ENCODE peak calls at places on chromosomes 5 and 9, in nine cellular contexts. One of them, this sample, is unnamed.

GRCh38 chr5:132182366-132183040 is 45.1 kb downstream of the P4HA2 start:
- DNase-seq in left ventricle myocardium inferior: no peak
- DNase-seq in NCI-H187: no peak
- DNase-seq in SJSA1: no peak
- DNase-seq in GM12891: no peak
- DNase-seq in activated CD4-positive, alpha-beta T cell treated with anti-CD3 and anti-CD28 coated beads, Interleukin-2, amount 50 U/mL, for 1 hour: no peak
- DNase-seq in M059J: no peak
- DNase-seq in stimulated activated CD4-positive, alpha-beta T cell treated with anti-CD3 and anti-CD28 coated beads, Interleukin-4, amount 100 ng/mL, for 1 hour: no peak
- DNase-seq in NCI-H510A treated with DMSO at 0.1 percent for 48 hours: no peak
- DNase-seq in this sample: no peak

GRCh38 chr5:159343295-159344094 is 13.2 kb upstream of the IL12B start:
- DNase-seq in left ventricle myocardium inferior: no peak
- DNase-seq in NCI-H187: no peak
- DNase-seq in SJSA1: no peak
- DNase-seq in GM12891: no peak
- DNase-seq in activated CD4-positive, alpha-beta T cell treated with anti-CD3 and anti-CD28 coated beads, Interleukin-2, amount 50 U/mL, for 1 hour: no peak
- DNase-seq in M059J: no peak
- DNase-seq in stimulated activated CD4-positive, alpha-beta T cell treated with anti-CD3 and anti-CD28 coated beads, Interleukin-4, amount 100 ng/mL, for 1 hour: no peak
- DNase-seq in NCI-H510A treated with DMSO at 0.1 percent for 48 hours: no peak
- DNase-seq in this sample: no peak

GRCh38 chr9:10268500-10269485 is 344.0 kb downstream of the PTPRD start:
- DNase-seq in left ventricle myocardium inferior: no peak
- DNase-seq in NCI-H187: peak
- DNase-seq in SJSA1: no peak
- DNase-seq in GM12891: peak
- DNase-seq in activated CD4-positive, alpha-beta T cell treated with anti-CD3 and anti-CD28 coated beads, Interleukin-2, amount 50 U/mL, for 1 hour: no peak
- DNase-seq in M059J: no peak
- DNase-seq in stimulated activated CD4-positive, alpha-beta T cell treated with anti-CD3 and anti-CD28 coated beads, Interleukin-4, amount 100 ng/mL, for 1 hour: no peak
- DNase-seq in NCI-H510A treated with DMSO at 0.1 percent for 48 hours: peak
- DNase-seq in this sample: peak

GRCh38 chr9:131096490-131097258 is at the start of gene AIF1L:
- DNase-seq in left ventricle myocardium inferior: no peak
- DNase-seq in NCI-H187: peak
- DNase-seq in SJSA1: no peak
- DNase-seq in GM12891: peak
- DNase-seq in activated CD4-positive, alpha-beta T cell treated with anti-CD3 and anti-CD28 coated beads, Interleukin-2, amount 50 U/mL, for 1 hour: no peak
- DNase-seq in M059J: peak
- DNase-seq in stimulated activated CD4-positive, alpha-beta T cell treated with anti-CD3 and anti-CD28 coated beads, Interleukin-4, amount 100 ng/mL, for 1 hour: peak
- DNase-seq in NCI-H510A treated with DMSO at 0.1 percent for 48 hours: peak
- DNase-seq in this sample: no peak

GRCh38 chr5:133052317-133053175 is 733 bp downstream of the HSPA4 start:
- DNase-seq in left ventricle myocardium inferior: peak
- DNase-seq in NCI-H187: no peak
- DNase-seq in SJSA1: peak
- DNase-seq in GM12891: peak
- DNase-seq in activated CD4-positive, alpha-beta T cell treated with anti-CD3 and anti-CD28 coated beads, Interleukin-2, amount 50 U/mL, for 1 hour: peak
- DNase-seq in M059J: peak
- DNase-seq in stimulated activated CD4-positive, alpha-beta T cell treated with anti-CD3 and anti-CD28 coated beads, Interleukin-4, amount 100 ng/mL, for 1 hour: peak
- DNase-seq in NCI-H510A treated with DMSO at 0.1 percent for 48 hours: peak
- DNase-seq in this sample: peak

GRCh38 chr9:108259917-108260675 is 595.7 kb downstream of the ACTL7B start:
- DNase-seq in left ventricle myocardium inferior: no peak
- DNase-seq in NCI-H187: no peak
- DNase-seq in SJSA1: no peak
- DNase-seq in GM12891: no peak
- DNase-seq in activated CD4-positive, alpha-beta T cell treated with anti-CD3 and anti-CD28 coated beads, Interleukin-2, amount 50 U/mL, for 1 hour: no peak
- DNase-seq in M059J: peak
- DNase-seq in stimulated activated CD4-positive, alpha-beta T cell treated with anti-CD3 and anti-CD28 coated beads, Interleukin-4, amount 100 ng/mL, for 1 hour: no peak
- DNase-seq in NCI-H510A treated with DMSO at 0.1 percent for 48 hours: no peak
- DNase-seq in this sample: no peak

GRCh38 chr9:34809504-34810186 is 99.7 kb upstream of the CCL21 start:
- DNase-seq in left ventricle myocardium inferior: no peak
- DNase-seq in NCI-H187: no peak
- DNase-seq in SJSA1: no peak
- DNase-seq in GM12891: no peak
- DNase-seq in activated CD4-positive, alpha-beta T cell treated with anti-CD3 and anti-CD28 coated beads, Interleukin-2, amount 50 U/mL, for 1 hour: no peak
- DNase-seq in M059J: no peak
- DNase-seq in stimulated activated CD4-positive, alpha-beta T cell treated with anti-CD3 and anti-CD28 coated beads, Interleukin-4, amount 100 ng/mL, for 1 hour: no peak
- DNase-seq in NCI-H510A treated with DMSO at 0.1 percent for 48 hours: no peak
- DNase-seq in this sample: no peak

GRCh38 chr9:99352786-99353185 is 130.7 kb downstream of the SEC61B start:
- DNase-seq in left ventricle myocardium inferior: no peak
- DNase-seq in NCI-H187: no peak
- DNase-seq in SJSA1: no peak
- DNase-seq in GM12891: no peak
- DNase-seq in activated CD4-positive, alpha-beta T cell treated with anti-CD3 and anti-CD28 coated beads, Interleukin-2, amount 50 U/mL, for 1 hour: no peak
- DNase-seq in M059J: no peak
- DNase-seq in stimulated activated CD4-positive, alpha-beta T cell treated with anti-CD3 and anti-CD28 coated beads, Interleukin-4, amount 100 ng/mL, for 1 hour: no peak
- DNase-seq in NCI-H510A treated with DMSO at 0.1 percent for 48 hours: no peak
- DNase-seq in this sample: no peak

GRCh38 chr9:72526901-72527800 is 5.7 kb downstream of the TMC1 start:
- DNase-seq in left ventricle myocardium inferior: peak
- DNase-seq in NCI-H187: no peak
- DNase-seq in SJSA1: peak
- DNase-seq in GM12891: no peak
- DNase-seq in activated CD4-positive, alpha-beta T cell treated with anti-CD3 and anti-CD28 coated beads, Interleukin-2, amount 50 U/mL, for 1 hour: peak
- DNase-seq in M059J: peak
- DNase-seq in stimulated activated CD4-positive, alpha-beta T cell treated with anti-CD3 and anti-CD28 coated beads, Interleukin-4, amount 100 ng/mL, for 1 hour: peak
- DNase-seq in NCI-H510A treated with DMSO at 0.1 percent for 48 hours: peak
- DNase-seq in this sample: peak

GRCh38 chr5:96004087-96004486 is 42.4 kb upstream of the ELL2 start:
- DNase-seq in left ventricle myocardium inferior: no peak
- DNase-seq in NCI-H187: no peak
- DNase-seq in SJSA1: no peak
- DNase-seq in GM12891: no peak
- DNase-seq in activated CD4-positive, alpha-beta T cell treated with anti-CD3 and anti-CD28 coated beads, Interleukin-2, amount 50 U/mL, for 1 hour: no peak
- DNase-seq in M059J: peak
- DNase-seq in stimulated activated CD4-positive, alpha-beta T cell treated with anti-CD3 and anti-CD28 coated beads, Interleukin-4, amount 100 ng/mL, for 1 hour: no peak
- DNase-seq in NCI-H510A treated with DMSO at 0.1 percent for 48 hours: no peak
- DNase-seq in this sample: no peak

GRCh38 chr5:150278046-150278760 is 11.4 kb downstream of the CAMK2A start:
- DNase-seq in left ventricle myocardium inferior: no peak
- DNase-seq in NCI-H187: no peak
- DNase-seq in SJSA1: no peak
- DNase-seq in GM12891: no peak
- DNase-seq in activated CD4-positive, alpha-beta T cell treated with anti-CD3 and anti-CD28 coated beads, Interleukin-2, amount 50 U/mL, for 1 hour: no peak
- DNase-seq in M059J: peak
- DNase-seq in stimulated activated CD4-positive, alpha-beta T cell treated with anti-CD3 and anti-CD28 coated beads, Interleukin-4, amount 100 ng/mL, for 1 hour: no peak
- DNase-seq in NCI-H510A treated with DMSO at 0.1 percent for 48 hours: no peak
- DNase-seq in this sample: no peak

GRCh38 chr5:92800360-92800759 is 780.7 kb downstream of the NR2F1-AS1 start:
- DNase-seq in left ventricle myocardium inferior: no peak
- DNase-seq in NCI-H187: no peak
- DNase-seq in SJSA1: no peak
- DNase-seq in GM12891: no peak
- DNase-seq in activated CD4-positive, alpha-beta T cell treated with anti-CD3 and anti-CD28 coated beads, Interleukin-2, amount 50 U/mL, for 1 hour: no peak
- DNase-seq in M059J: peak
- DNase-seq in stimulated activated CD4-positive, alpha-beta T cell treated with anti-CD3 and anti-CD28 coated beads, Interleukin-4, amount 100 ng/mL, for 1 hour: no peak
- DNase-seq in NCI-H510A treated with DMSO at 0.1 percent for 48 hours: peak
- DNase-seq in this sample: no peak

GRCh38 chr5:164504141-164504772 is 998.8 kb downstream of the MAT2B start:
- DNase-seq in left ventricle myocardium inferior: no peak
- DNase-seq in NCI-H187: no peak
- DNase-seq in SJSA1: peak
- DNase-seq in GM12891: peak
- DNase-seq in activated CD4-positive, alpha-beta T cell treated with anti-CD3 and anti-CD28 coated beads, Interleukin-2, amount 50 U/mL, for 1 hour: no peak
- DNase-seq in M059J: peak
- DNase-seq in stimulated activated CD4-positive, alpha-beta T cell treated with anti-CD3 and anti-CD28 coated beads, Interleukin-4, amount 100 ng/mL, for 1 hour: no peak
- DNase-seq in NCI-H510A treated with DMSO at 0.1 percent for 48 hours: peak
- DNase-seq in this sample: peak

GRCh38 chr5:158720316-158720715 is 379.4 kb downstream of the EBF1 start:
- DNase-seq in left ventricle myocardium inferior: no peak
- DNase-seq in NCI-H187: no peak
- DNase-seq in SJSA1: peak
- DNase-seq in GM12891: no peak
- DNase-seq in activated CD4-positive, alpha-beta T cell treated with anti-CD3 and anti-CD28 coated beads, Interleukin-2, amount 50 U/mL, for 1 hour: no peak
- DNase-seq in M059J: no peak
- DNase-seq in stimulated activated CD4-positive, alpha-beta T cell treated with anti-CD3 and anti-CD28 coated beads, Interleukin-4, amount 100 ng/mL, for 1 hour: no peak
- DNase-seq in NCI-H510A treated with DMSO at 0.1 percent for 48 hours: no peak
- DNase-seq in this sample: no peak

GRCh38 chr5:52668139-52668538 is 119.6 kb upstream of the ITGA1 start:
- DNase-seq in left ventricle myocardium inferior: no peak
- DNase-seq in NCI-H187: no peak
- DNase-seq in SJSA1: no peak
- DNase-seq in GM12891: no peak
- DNase-seq in activated CD4-positive, alpha-beta T cell treated with anti-CD3 and anti-CD28 coated beads, Interleukin-2, amount 50 U/mL, for 1 hour: no peak
- DNase-seq in M059J: no peak
- DNase-seq in stimulated activated CD4-positive, alpha-beta T cell treated with anti-CD3 and anti-CD28 coated beads, Interleukin-4, amount 100 ng/mL, for 1 hour: no peak
- DNase-seq in NCI-H510A treated with DMSO at 0.1 percent for 48 hours: no peak
- DNase-seq in this sample: no peak

GRCh38 chr9:19464764-19465570 is 56.2 kb downstream of the ACER2 start:
- DNase-seq in left ventricle myocardium inferior: peak
- DNase-seq in NCI-H187: no peak
- DNase-seq in SJSA1: no peak
- DNase-seq in GM12891: peak
- DNase-seq in activated CD4-positive, alpha-beta T cell treated with anti-CD3 and anti-CD28 coated beads, Interleukin-2, amount 50 U/mL, for 1 hour: peak
- DNase-seq in M059J: peak
- DNase-seq in stimulated activated CD4-positive, alpha-beta T cell treated with anti-CD3 and anti-CD28 coated beads, Interleukin-4, amount 100 ng/mL, for 1 hour: peak
- DNase-seq in NCI-H510A treated with DMSO at 0.1 percent for 48 hours: no peak
- DNase-seq in this sample: peak

GRCh38 chr5:93151896-93152295 is 429.1 kb downstream of the NR2F1-AS1 start:
- DNase-seq in left ventricle myocardium inferior: no peak
- DNase-seq in NCI-H187: no peak
- DNase-seq in SJSA1: peak
- DNase-seq in GM12891: no peak
- DNase-seq in activated CD4-positive, alpha-beta T cell treated with anti-CD3 and anti-CD28 coated beads, Interleukin-2, amount 50 U/mL, for 1 hour: no peak
- DNase-seq in M059J: peak
- DNase-seq in stimulated activated CD4-positive, alpha-beta T cell treated with anti-CD3 and anti-CD28 coated beads, Interleukin-4, amount 100 ng/mL, for 1 hour: no peak
- DNase-seq in NCI-H510A treated with DMSO at 0.1 percent for 48 hours: no peak
- DNase-seq in this sample: no peak

GRCh38 chr5:56088431-56088949 is 93.7 kb upstream of the IL6ST start:
- DNase-seq in left ventricle myocardium inferior: no peak
- DNase-seq in NCI-H187: no peak
- DNase-seq in SJSA1: no peak
- DNase-seq in GM12891: no peak
- DNase-seq in activated CD4-positive, alpha-beta T cell treated with anti-CD3 and anti-CD28 coated beads, Interleukin-2, amount 50 U/mL, for 1 hour: no peak
- DNase-seq in M059J: no peak
- DNase-seq in stimulated activated CD4-positive, alpha-beta T cell treated with anti-CD3 and anti-CD28 coated beads, Interleukin-4, amount 100 ng/mL, for 1 hour: no peak
- DNase-seq in NCI-H510A treated with DMSO at 0.1 percent for 48 hours: no peak
- DNase-seq in this sample: no peak

GRCh38 chr9:134717056-134717455 is 75.5 kb downstream of the COL5A1 start:
- DNase-seq in left ventricle myocardium inferior: no peak
- DNase-seq in NCI-H187: no peak
- DNase-seq in SJSA1: no peak
- DNase-seq in GM12891: no peak
- DNase-seq in activated CD4-positive, alpha-beta T cell treated with anti-CD3 and anti-CD28 coated beads, Interleukin-2, amount 50 U/mL, for 1 hour: no peak
- DNase-seq in M059J: no peak
- DNase-seq in stimulated activated CD4-positive, alpha-beta T cell treated with anti-CD3 and anti-CD28 coated beads, Interleukin-4, amount 100 ng/mL, for 1 hour: no peak
- DNase-seq in NCI-H510A treated with DMSO at 0.1 percent for 48 hours: no peak
- DNase-seq in this sample: no peak

GRCh38 chr9:19298601-19299000 is 68.1 kb downstream of the DENND4C start:
- DNase-seq in left ventricle myocardium inferior: no peak
- DNase-seq in NCI-H187: no peak
- DNase-seq in SJSA1: no peak
- DNase-seq in GM12891: no peak
- DNase-seq in activated CD4-positive, alpha-beta T cell treated with anti-CD3 and anti-CD28 coated beads, Interleukin-2, amount 50 U/mL, for 1 hour: no peak
- DNase-seq in M059J: no peak
- DNase-seq in stimulated activated CD4-positive, alpha-beta T cell treated with anti-CD3 and anti-CD28 coated beads, Interleukin-4, amount 100 ng/mL, for 1 hour: no peak
- DNase-seq in NCI-H510A treated with DMSO at 0.1 percent for 48 hours: no peak
- DNase-seq in this sample: no peak

GRCh38 chr5:79011219-79011836 is 26.2 kb upstream of the ARSB start:
- DNase-seq in left ventricle myocardium inferior: no peak
- DNase-seq in NCI-H187: no peak
- DNase-seq in SJSA1: no peak
- DNase-seq in GM12891: no peak
- DNase-seq in activated CD4-positive, alpha-beta T cell treated with anti-CD3 and anti-CD28 coated beads, Interleukin-2, amount 50 U/mL, for 1 hour: no peak
- DNase-seq in M059J: no peak
- DNase-seq in stimulated activated CD4-positive, alpha-beta T cell treated with anti-CD3 and anti-CD28 coated beads, Interleukin-4, amount 100 ng/mL, for 1 hour: no peak
- DNase-seq in NCI-H510A treated with DMSO at 0.1 percent for 48 hours: no peak
- DNase-seq in this sample: no peak

GRCh38 chr5:163596536-163596935 is 91.1 kb downstream of the MAT2B start:
- DNase-seq in left ventricle myocardium inferior: no peak
- DNase-seq in NCI-H187: no peak
- DNase-seq in SJSA1: no peak
- DNase-seq in GM12891: no peak
- DNase-seq in activated CD4-positive, alpha-beta T cell treated with anti-CD3 and anti-CD28 coated beads, Interleukin-2, amount 50 U/mL, for 1 hour: no peak
- DNase-seq in M059J: no peak
- DNase-seq in stimulated activated CD4-positive, alpha-beta T cell treated with anti-CD3 and anti-CD28 coated beads, Interleukin-4, amount 100 ng/mL, for 1 hour: no peak
- DNase-seq in NCI-H510A treated with DMSO at 0.1 percent for 48 hours: no peak
- DNase-seq in this sample: no peak

GRCh38 chr9:32742296-32742695 is 41.0 kb upstream of the TMEM215 start:
- DNase-seq in left ventricle myocardium inferior: no peak
- DNase-seq in NCI-H187: no peak
- DNase-seq in SJSA1: peak
- DNase-seq in GM12891: no peak
- DNase-seq in activated CD4-positive, alpha-beta T cell treated with anti-CD3 and anti-CD28 coated beads, Interleukin-2, amount 50 U/mL, for 1 hour: no peak
- DNase-seq in M059J: peak
- DNase-seq in stimulated activated CD4-positive, alpha-beta T cell treated with anti-CD3 and anti-CD28 coated beads, Interleukin-4, amount 100 ng/mL, for 1 hour: no peak
- DNase-seq in NCI-H510A treated with DMSO at 0.1 percent for 48 hours: no peak
- DNase-seq in this sample: no peak

GRCh38 chr5:35979694-35980093 is 11.5 kb downstream of the UGT3A1 start:
- DNase-seq in left ventricle myocardium inferior: no peak
- DNase-seq in NCI-H187: no peak
- DNase-seq in SJSA1: no peak
- DNase-seq in GM12891: no peak
- DNase-seq in activated CD4-positive, alpha-beta T cell treated with anti-CD3 and anti-CD28 coated beads, Interleukin-2, amount 50 U/mL, for 1 hour: no peak
- DNase-seq in M059J: no peak
- DNase-seq in stimulated activated CD4-positive, alpha-beta T cell treated with anti-CD3 and anti-CD28 coated beads, Interleukin-4, amount 100 ng/mL, for 1 hour: no peak
- DNase-seq in NCI-H510A treated with DMSO at 0.1 percent for 48 hours: no peak
- DNase-seq in this sample: no peak

GRCh38 chr5:115372121-115372520 is 75.7 kb upstream of the CCDC112 start:
- DNase-seq in left ventricle myocardium inferior: no peak
- DNase-seq in NCI-H187: no peak
- DNase-seq in SJSA1: no peak
- DNase-seq in GM12891: no peak
- DNase-seq in activated CD4-positive, alpha-beta T cell treated with anti-CD3 and anti-CD28 coated beads, Interleukin-2, amount 50 U/mL, for 1 hour: no peak
- DNase-seq in M059J: no peak
- DNase-seq in stimulated activated CD4-positive, alpha-beta T cell treated with anti-CD3 and anti-CD28 coated beads, Interleukin-4, amount 100 ng/mL, for 1 hour: no peak
- DNase-seq in NCI-H510A treated with DMSO at 0.1 percent for 48 hours: no peak
- DNase-seq in this sample: no peak

GRCh38 chr5:56099346-56099745 is 104.6 kb upstream of the IL6ST start:
- DNase-seq in left ventricle myocardium inferior: no peak
- DNase-seq in NCI-H187: no peak
- DNase-seq in SJSA1: no peak
- DNase-seq in GM12891: no peak
- DNase-seq in activated CD4-positive, alpha-beta T cell treated with anti-CD3 and anti-CD28 coated beads, Interleukin-2, amount 50 U/mL, for 1 hour: no peak
- DNase-seq in M059J: no peak
- DNase-seq in stimulated activated CD4-positive, alpha-beta T cell treated with anti-CD3 and anti-CD28 coated beads, Interleukin-4, amount 100 ng/mL, for 1 hour: no peak
- DNase-seq in NCI-H510A treated with DMSO at 0.1 percent for 48 hours: no peak
- DNase-seq in this sample: no peak

GRCh38 chr5:90410178-90410762 is 714 bp upstream of the CETN3 start:
- DNase-seq in left ventricle myocardium inferior: no peak
- DNase-seq in NCI-H187: no peak
- DNase-seq in SJSA1: no peak
- DNase-seq in GM12891: no peak
- DNase-seq in activated CD4-positive, alpha-beta T cell treated with anti-CD3 and anti-CD28 coated beads, Interleukin-2, amount 50 U/mL, for 1 hour: no peak
- DNase-seq in M059J: no peak
- DNase-seq in stimulated activated CD4-positive, alpha-beta T cell treated with anti-CD3 and anti-CD28 coated beads, Interleukin-4, amount 100 ng/mL, for 1 hour: no peak
- DNase-seq in NCI-H510A treated with DMSO at 0.1 percent for 48 hours: peak
- DNase-seq in this sample: no peak

GRCh38 chr5:179239256-179240135 is 105.8 kb downstream of the ADAMTS2 start:
- DNase-seq in left ventricle myocardium inferior: no peak
- DNase-seq in NCI-H187: no peak
- DNase-seq in SJSA1: no peak
- DNase-seq in GM12891: no peak
- DNase-seq in activated CD4-positive, alpha-beta T cell treated with anti-CD3 and anti-CD28 coated beads, Interleukin-2, amount 50 U/mL, for 1 hour: no peak
- DNase-seq in M059J: no peak
- DNase-seq in stimulated activated CD4-positive, alpha-beta T cell treated with anti-CD3 and anti-CD28 coated beads, Interleukin-4, amount 100 ng/mL, for 1 hour: no peak
- DNase-seq in NCI-H510A treated with DMSO at 0.1 percent for 48 hours: no peak
- DNase-seq in this sample: no peak

GRCh38 chr9:100028201-100028784 is 70.5 kb downstream of the ERP44 start:
- DNase-seq in left ventricle myocardium inferior: peak
- DNase-seq in NCI-H187: no peak
- DNase-seq in SJSA1: peak
- DNase-seq in GM12891: peak
- DNase-seq in activated CD4-positive, alpha-beta T cell treated with anti-CD3 and anti-CD28 coated beads, Interleukin-2, amount 50 U/mL, for 1 hour: peak
- DNase-seq in M059J: peak
- DNase-seq in stimulated activated CD4-positive, alpha-beta T cell treated with anti-CD3 and anti-CD28 coated beads, Interleukin-4, amount 100 ng/mL, for 1 hour: peak
- DNase-seq in NCI-H510A treated with DMSO at 0.1 percent for 48 hours: peak
- DNase-seq in this sample: peak

GRCh38 chr5:160269017-160269416 is 39.7 kb downstream of the FABP6 start:
- DNase-seq in left ventricle myocardium inferior: peak
- DNase-seq in NCI-H187: no peak
- DNase-seq in SJSA1: peak
- DNase-seq in GM12891: no peak
- DNase-seq in activated CD4-positive, alpha-beta T cell treated with anti-CD3 and anti-CD28 coated beads, Interleukin-2, amount 50 U/mL, for 1 hour: no peak
- DNase-seq in M059J: peak
- DNase-seq in stimulated activated CD4-positive, alpha-beta T cell treated with anti-CD3 and anti-CD28 coated beads, Interleukin-4, amount 100 ng/mL, for 1 hour: no peak
- DNase-seq in NCI-H510A treated with DMSO at 0.1 percent for 48 hours: no peak
- DNase-seq in this sample: no peak

GRCh38 chr9:77807295-77807694 is 159.2 kb upstream of the GNA14 start:
- DNase-seq in left ventricle myocardium inferior: no peak
- DNase-seq in NCI-H187: no peak
- DNase-seq in SJSA1: peak
- DNase-seq in GM12891: no peak
- DNase-seq in activated CD4-positive, alpha-beta T cell treated with anti-CD3 and anti-CD28 coated beads, Interleukin-2, amount 50 U/mL, for 1 hour: no peak
- DNase-seq in M059J: peak
- DNase-seq in stimulated activated CD4-positive, alpha-beta T cell treated with anti-CD3 and anti-CD28 coated beads, Interleukin-4, amount 100 ng/mL, for 1 hour: no peak
- DNase-seq in NCI-H510A treated with DMSO at 0.1 percent for 48 hours: no peak
- DNase-seq in this sample: peak